ENCODE peak calls at places on chromosomes 12 and 14, in nine cellular contexts. One of them, this sample, is unnamed. For H3K36me3 and H3K9me3, the result is how much of the 10 kb centered on the place peaks cover.

GRCh38 chr12:13211191-13211858 is 14.8 kb downstream of the EMP1 start:
- DNase-seq in Peyer's patch: no peak
- DNase-seq in left ventricle myocardium inferior: no peak
- DNase-seq in iPS DF 6.9: no peak
- DNase-seq in Panc1: no peak
- DNase-seq in trophoblast cell: no peak
- DNase-seq in MM.1S: no peak
- DNase-seq in uterus: no peak
- DNase-seq in CD8-positive, alpha-beta T cell: no peak
- DNase-seq in this sample: no peak

GRCh38 chr12:45558353-45558752 is 171.2 kb upstream of the ARID2 start:
- DNase-seq in left ventricle myocardium inferior: no peak
- DNase-seq in trophoblast cell: no peak
- DNase-seq in MM.1S: no peak
- DNase-seq in iPS DF 6.9: no peak
- DNase-seq in CD8-positive, alpha-beta T cell: no peak
- DNase-seq in Panc1: no peak
- DNase-seq in Peyer's patch: no peak
- DNase-seq in uterus: no peak
- DNase-seq in this sample: no peak

GRCh38 chr14:76844223-76844622 is 18.0 kb downstream of the LRRC74A start:
- DNase-seq in iPS DF 6.9: no peak
- DNase-seq in Panc1: peak
- DNase-seq in uterus: peak
- DNase-seq in trophoblast cell: peak
- DNase-seq in MM.1S: no peak
- DNase-seq in CD8-positive, alpha-beta T cell: peak
- DNase-seq in left ventricle myocardium inferior: peak
- DNase-seq in Peyer's patch: peak
- DNase-seq in this sample: peak

GRCh38 chr12:117596968-117597367 is 235.5 kb upstream of the NOS1 start:
- DNase-seq in Peyer's patch: no peak
- DNase-seq in MM.1S: no peak
- DNase-seq in CD8-positive, alpha-beta T cell: no peak
- DNase-seq in iPS DF 6.9: no peak
- DNase-seq in uterus: no peak
- DNase-seq in trophoblast cell: no peak
- DNase-seq in Panc1: peak
- DNase-seq in left ventricle myocardium inferior: no peak
- DNase-seq in this sample: no peak

GRCh38 chr12:92028039-92028709 is 117.5 kb downstream of the BTG1 start:
- DNase-seq in trophoblast cell: no peak
- DNase-seq in Panc1: no peak
- DNase-seq in Peyer's patch: no peak
- DNase-seq in uterus: no peak
- DNase-seq in CD8-positive, alpha-beta T cell: no peak
- DNase-seq in left ventricle myocardium inferior: no peak
- DNase-seq in MM.1S: no peak
- DNase-seq in iPS DF 6.9: no peak
- DNase-seq in this sample: no peak

GRCh38 chr12:2794736-2795289 is at the start of gene FKBP4:
- DNase-seq in left ventricle myocardium inferior: peak
- DNase-seq in Panc1: no peak
- DNase-seq in CD8-positive, alpha-beta T cell: peak
- DNase-seq in trophoblast cell: peak
- DNase-seq in Peyer's patch: peak
- DNase-seq in MM.1S: peak
- DNase-seq in uterus: peak
- DNase-seq in iPS DF 6.9: peak
- DNase-seq in this sample: peak

GRCh38 chr12:70043490-70044138 is 199.6 kb upstream of the CNOT2 start:
- DNase-seq in uterus: no peak
- DNase-seq in Panc1: no peak
- DNase-seq in iPS DF 6.9: no peak
- DNase-seq in trophoblast cell: no peak
- DNase-seq in left ventricle myocardium inferior: no peak
- DNase-seq in CD8-positive, alpha-beta T cell: no peak
- DNase-seq in MM.1S: no peak
- DNase-seq in Peyer's patch: no peak
- DNase-seq in this sample: no peak

GRCh38 chr12:14239350-14239934 is 126.0 kb upstream of the ATF7IP start:
- DNase-seq in MM.1S: peak
- DNase-seq in CD8-positive, alpha-beta T cell: no peak
- DNase-seq in iPS DF 6.9: no peak
- DNase-seq in uterus: no peak
- DNase-seq in trophoblast cell: peak
- DNase-seq in Panc1: no peak
- DNase-seq in Peyer's patch: peak
- DNase-seq in left ventricle myocardium inferior: no peak
- DNase-seq in this sample: no peak

GRCh38 chr12:123388948-123389559 is 5.1 kb downstream of the KMT5A start:
- DNase-seq in uterus: no peak
- DNase-seq in CD8-positive, alpha-beta T cell: no peak
- DNase-seq in trophoblast cell: no peak
- DNase-seq in MM.1S: no peak
- DNase-seq in iPS DF 6.9: no peak
- DNase-seq in Panc1: no peak
- DNase-seq in Peyer's patch: no peak
- DNase-seq in left ventricle myocardium inferior: no peak
- DNase-seq in this sample: no peak

GRCh38 chr14:56686416-56686815 is 106.8 kb downstream of the TMEM260 start:
- DNase-seq in MM.1S: no peak
- DNase-seq in iPS DF 6.9: no peak
- DNase-seq in trophoblast cell: no peak
- DNase-seq in left ventricle myocardium inferior: peak
- DNase-seq in uterus: no peak
- DNase-seq in CD8-positive, alpha-beta T cell: no peak
- DNase-seq in Peyer's patch: no peak
- DNase-seq in Panc1: no peak
- DNase-seq in this sample: no peak

GRCh38 chr14:104219731-104220224 is 81.4 kb downstream of the KIF26A start:
- DNase-seq in Panc1: no peak
- DNase-seq in trophoblast cell: no peak
- DNase-seq in uterus: no peak
- DNase-seq in MM.1S: no peak
- DNase-seq in Peyer's patch: no peak
- DNase-seq in left ventricle myocardium inferior: no peak
- DNase-seq in iPS DF 6.9: no peak
- DNase-seq in CD8-positive, alpha-beta T cell: no peak
- DNase-seq in this sample: no peak

GRCh38 chr12:66393890-66394289 is 91.6 kb downstream of the HELB start:
- DNase-seq in MM.1S: no peak
- DNase-seq in left ventricle myocardium inferior: no peak
- DNase-seq in iPS DF 6.9: no peak
- DNase-seq in uterus: no peak
- DNase-seq in trophoblast cell: no peak
- DNase-seq in CD8-positive, alpha-beta T cell: no peak
- DNase-seq in Peyer's patch: no peak
- DNase-seq in Panc1: no peak
- DNase-seq in this sample: peak

GRCh38 chr14:62585247-62585646 is 460.0 kb downstream of the KCNH5 start:
- DNase-seq in trophoblast cell: no peak
- DNase-seq in Peyer's patch: no peak
- DNase-seq in MM.1S: no peak
- DNase-seq in CD8-positive, alpha-beta T cell: no peak
- DNase-seq in uterus: no peak
- DNase-seq in Panc1: no peak
- DNase-seq in iPS DF 6.9: no peak
- DNase-seq in left ventricle myocardium inferior: no peak
- DNase-seq in this sample: no peak
- H3K36me3 ChIP-seq in trophoblast cell: under half
- H3K36me3 ChIP-seq in Peyer's patch: under half
- H3K36me3 ChIP-seq in MM.1S: under half
- H3K36me3 ChIP-seq in CD8-positive, alpha-beta T cell: under half
- H3K36me3 ChIP-seq in uterus: under half
- H3K36me3 ChIP-seq in Panc1: under half
- H3K36me3 ChIP-seq in iPS DF 6.9: under half
- H3K36me3 ChIP-seq in left ventricle myocardium inferior: under half
- H3K36me3 ChIP-seq in this sample: under half

GRCh38 chr14:28381656-28382055 is 384.9 kb upstream of the FOXG1 start:
- DNase-seq in Peyer's patch: no peak
- DNase-seq in CD8-positive, alpha-beta T cell: no peak
- DNase-seq in trophoblast cell: no peak
- DNase-seq in uterus: no peak
- DNase-seq in Panc1: no peak
- DNase-seq in left ventricle myocardium inferior: no peak
- DNase-seq in iPS DF 6.9: no peak
- DNase-seq in MM.1S: no peak
- DNase-seq in this sample: no peak

GRCh38 chr14:28382460-28383220 is 383.9 kb upstream of the FOXG1 start:
- DNase-seq in left ventricle myocardium inferior: no peak
- DNase-seq in MM.1S: no peak
- DNase-seq in uterus: no peak
- DNase-seq in CD8-positive, alpha-beta T cell: no peak
- DNase-seq in iPS DF 6.9: no peak
- DNase-seq in Panc1: peak
- DNase-seq in trophoblast cell: peak
- DNase-seq in Peyer's patch: no peak
- DNase-seq in this sample: no peak
- H3K9me3 ChIP-seq in left ventricle myocardium inferior: under half
- H3K9me3 ChIP-seq in MM.1S: under half
- H3K9me3 ChIP-seq in uterus: under half
- H3K9me3 ChIP-seq in CD8-positive, alpha-beta T cell: under half
- H3K9me3 ChIP-seq in iPS DF 6.9: under half
- H3K9me3 ChIP-seq in Panc1: under half
- H3K9me3 ChIP-seq in trophoblast cell: under half
- H3K9me3 ChIP-seq in Peyer's patch: under half
- H3K9me3 ChIP-seq in this sample: under half

GRCh38 chr12:121267822-121268221 is 28.7 kb downstream of the CAMKK2 start:
- DNase-seq in Panc1: no peak
- DNase-seq in iPS DF 6.9: no peak
- DNase-seq in MM.1S: no peak
- DNase-seq in left ventricle myocardium inferior: no peak
- DNase-seq in CD8-positive, alpha-beta T cell: no peak
- DNase-seq in trophoblast cell: no peak
- DNase-seq in Peyer's patch: no peak
- DNase-seq in uterus: no peak
- DNase-seq in this sample: no peak
- H3K36me3 ChIP-seq in Panc1: under half
- H3K36me3 ChIP-seq in iPS DF 6.9: under half
- H3K36me3 ChIP-seq in MM.1S: under half
- H3K36me3 ChIP-seq in left ventricle myocardium inferior: half or more
- H3K36me3 ChIP-seq in CD8-positive, alpha-beta T cell: under half
- H3K36me3 ChIP-seq in trophoblast cell: under half
- H3K36me3 ChIP-seq in Peyer's patch: half or more
- H3K36me3 ChIP-seq in uterus: under half
- H3K36me3 ChIP-seq in this sample: under half

GRCh38 chr14:106200539-106201310 is 674.3 kb downstream of the TMEM121 start:
- DNase-seq in MM.1S: no peak
- DNase-seq in Panc1: no peak
- DNase-seq in Peyer's patch: no peak
- DNase-seq in CD8-positive, alpha-beta T cell: no peak
- DNase-seq in uterus: no peak
- DNase-seq in iPS DF 6.9: no peak
- DNase-seq in trophoblast cell: no peak
- DNase-seq in left ventricle myocardium inferior: no peak
- DNase-seq in this sample: peak
- H3K9me3 ChIP-seq in MM.1S: under half
- H3K9me3 ChIP-seq in Panc1: under half
- H3K9me3 ChIP-seq in Peyer's patch: under half
- H3K9me3 ChIP-seq in CD8-positive, alpha-beta T cell: under half
- H3K9me3 ChIP-seq in uterus: under half
- H3K9me3 ChIP-seq in iPS DF 6.9: under half
- H3K9me3 ChIP-seq in trophoblast cell: under half
- H3K9me3 ChIP-seq in left ventricle myocardium inferior: under half
- H3K9me3 ChIP-seq in this sample: under half

GRCh38 chr12:50734409-50735263 is 29.3 kb upstream of the ATF1 start:
- DNase-seq in uterus: no peak
- DNase-seq in left ventricle myocardium inferior: no peak
- DNase-seq in trophoblast cell: peak
- DNase-seq in MM.1S: peak
- DNase-seq in Peyer's patch: no peak
- DNase-seq in iPS DF 6.9: peak
- DNase-seq in CD8-positive, alpha-beta T cell: no peak
- DNase-seq in Panc1: peak
- DNase-seq in this sample: no peak

GRCh38 chr12:50728841-50729240 is 35.1 kb upstream of the ATF1 start:
- DNase-seq in left ventricle myocardium inferior: no peak
- DNase-seq in MM.1S: no peak
- DNase-seq in trophoblast cell: no peak
- DNase-seq in uterus: no peak
- DNase-seq in iPS DF 6.9: no peak
- DNase-seq in Panc1: no peak
- DNase-seq in CD8-positive, alpha-beta T cell: no peak
- DNase-seq in Peyer's patch: no peak
- DNase-seq in this sample: no peak

GRCh38 chr12:50728417-50728816 is 35.5 kb upstream of the ATF1 start:
- DNase-seq in Peyer's patch: no peak
- DNase-seq in left ventricle myocardium inferior: no peak
- DNase-seq in uterus: no peak
- DNase-seq in MM.1S: no peak
- DNase-seq in iPS DF 6.9: no peak
- DNase-seq in Panc1: no peak
- DNase-seq in CD8-positive, alpha-beta T cell: no peak
- DNase-seq in trophoblast cell: no peak
- DNase-seq in this sample: no peak

GRCh38 chr12:50732591-50732990 is 31.3 kb upstream of the ATF1 start:
- DNase-seq in Peyer's patch: no peak
- DNase-seq in iPS DF 6.9: no peak
- DNase-seq in Panc1: peak
- DNase-seq in uterus: no peak
- DNase-seq in MM.1S: no peak
- DNase-seq in CD8-positive, alpha-beta T cell: no peak
- DNase-seq in left ventricle myocardium inferior: no peak
- DNase-seq in trophoblast cell: peak
- DNase-seq in this sample: no peak

GRCh38 chr12:50733720-50734119 is 30.2 kb upstream of the ATF1 start:
- DNase-seq in Panc1: no peak
- DNase-seq in MM.1S: no peak
- DNase-seq in trophoblast cell: no peak
- DNase-seq in uterus: no peak
- DNase-seq in iPS DF 6.9: no peak
- DNase-seq in Peyer's patch: no peak
- DNase-seq in left ventricle myocardium inferior: no peak
- DNase-seq in CD8-positive, alpha-beta T cell: no peak
- DNase-seq in this sample: no peak
- H3K36me3 ChIP-seq in Panc1: under half
- H3K36me3 ChIP-seq in MM.1S: under half
- H3K36me3 ChIP-seq in trophoblast cell: half or more
- H3K36me3 ChIP-seq in uterus: under half
- H3K36me3 ChIP-seq in iPS DF 6.9: under half
- H3K36me3 ChIP-seq in Peyer's patch: half or more
- H3K36me3 ChIP-seq in left ventricle myocardium inferior: half or more
- H3K36me3 ChIP-seq in CD8-positive, alpha-beta T cell: under half
- H3K36me3 ChIP-seq in this sample: half or more

GRCh38 chr12:132257955-132258490 is 71.4 kb downstream of the GALNT9 start:
- DNase-seq in CD8-positive, alpha-beta T cell: no peak
- DNase-seq in Panc1: no peak
- DNase-seq in iPS DF 6.9: no peak
- DNase-seq in Peyer's patch: no peak
- DNase-seq in uterus: no peak
- DNase-seq in MM.1S: no peak
- DNase-seq in left ventricle myocardium inferior: no peak
- DNase-seq in trophoblast cell: no peak
- DNase-seq in this sample: no peak
- H3K9me3 ChIP-seq in CD8-positive, alpha-beta T cell: under half
- H3K9me3 ChIP-seq in Panc1: under half
- H3K9me3 ChIP-seq in iPS DF 6.9: under half
- H3K9me3 ChIP-seq in Peyer's patch: under half
- H3K9me3 ChIP-seq in uterus: under half
- H3K9me3 ChIP-seq in MM.1S: under half
- H3K9me3 ChIP-seq in left ventricle myocardium inferior: under half
- H3K9me3 ChIP-seq in trophoblast cell: under half
- H3K9me3 ChIP-seq in this sample: under half

GRCh38 chr14:95458459-95458858 is 58.0 kb downstream of the SYNE3 start:
- DNase-seq in CD8-positive, alpha-beta T cell: no peak
- DNase-seq in Peyer's patch: no peak
- DNase-seq in left ventricle myocardium inferior: no peak
- DNase-seq in trophoblast cell: no peak
- DNase-seq in MM.1S: no peak
- DNase-seq in Panc1: no peak
- DNase-seq in uterus: no peak
- DNase-seq in iPS DF 6.9: no peak
- DNase-seq in this sample: no peak
- H3K36me3 ChIP-seq in CD8-positive, alpha-beta T cell: under half
- H3K36me3 ChIP-seq in Peyer's patch: under half
- H3K36me3 ChIP-seq in left ventricle myocardium inferior: under half
- H3K36me3 ChIP-seq in trophoblast cell: under half
- H3K36me3 ChIP-seq in MM.1S: under half
- H3K36me3 ChIP-seq in Panc1: under half
- H3K36me3 ChIP-seq in uterus: under half
- H3K36me3 ChIP-seq in iPS DF 6.9: under half
- H3K36me3 ChIP-seq in this sample: under half

This sample was measured in naive thymus-derived CD4-positive, alpha-beta T cell.